ENCODE peak calls at places on chromosomes 11 and 22, in four cellular contexts. Z, B, Q and M are unnamed samples.

GRCh38 chr11:73162196-73162740 is 20.1 kb upstream of the FCHSD2 start:
- DNase-seq in Z (no peak), B (no peak), Q (peak; percentile 35), M (no peak)

GRCh38 chr11:14584595-14584994 is 59.0 kb upstream of the PDE3B start:
- DNase-seq in Z (no peak), B (no peak), Q (no peak), M (no peak)

GRCh38 chr11:824292-824880 is 3.3 kb upstream of the CRACR2B start:
- DNase-seq in Z (no peak), B (no peak), Q (no peak), M (no peak)

GRCh38 chr22:27881404-27881803 is 37.7 kb downstream of the PITPNB start:
- DNase-seq in Z (no peak), B (no peak), Q (peak; percentile 85), M (no peak)

GRCh38 chr11:3370268-3370870 is 8.6 kb downstream of the ZNF195 start:
- DNase-seq in Z (no peak), B (no peak), Q (no peak), M (no peak)

GRCh38 chr22:29947410-29948387 is 64.7 kb downstream of the MTMR3 start:
- DNase-seq in Z (no peak), B (no peak), Q (no peak), M (no peak)

GRCh38 chr11:69280994-69281393 is 13.0 kb upstream of the MYEOV start:
- DNase-seq in Z (no peak), B (no peak), Q (no peak), M (no peak)

GRCh38 chr11:58898106-58898505 is 41.2 kb upstream of the GLYATL1 start:
- DNase-seq in Z (no peak), B (no peak), Q (no peak), M (no peak)

GRCh38 chr11:36564376-36565032 is 3.3 kb upstream of the RAG1 start:
- DNase-seq in Z (no peak), B (peak; percentile 18), Q (no peak), M (no peak)

GRCh38 chr22:48103126-48103875 is 1340.9 kb downstream of the TBC1D22A start:
- DNase-seq in Z (no peak), B (no peak), Q (no peak), M (peak; percentile 22)

GRCh38 chr22:39221999-39222686 is 22.6 kb downstream of the PDGFB start:
- DNase-seq in Z (no peak), B (no peak), Q (no peak), M (no peak)

GRCh38 chr11:113562981-113563461 is 87.8 kb upstream of the DRD2 start:
- DNase-seq in Z (no peak), B (no peak), Q (no peak), M (no peak)

GRCh38 chr11:64924910-64925284 is 408 bp downstream of the PPP2R5B start:
- DNase-seq in Z (no peak), B (peak; percentile 55), Q (peak; percentile 76), M (no peak)

GRCh38 chr11:102313225-102313940 is 3.9 kb upstream of the BIRC3 start:
- DNase-seq in Z (no peak), B (no peak), Q (no peak), M (no peak)

GRCh38 chr11:111465400-111465799 is 46.8 kb downstream of the BTG4 start:
- DNase-seq in Z (no peak), B (no peak), Q (no peak), M (no peak)

GRCh38 chr22:44143117-44143495 is 37.6 kb upstream of the PARVG start:
- DNase-seq in Z (no peak), B (no peak), Q (peak; percentile 91), M (no peak)

GRCh38 chr11:5203366-5203765 is 2.9 kb upstream of the OR51V1 start:
- DNase-seq in Z (no peak), B (peak; percentile 18), Q (no peak), M (no peak)

GRCh38 chr22:37230673-37231405 is 13.2 kb downstream of the RAC2 start:
- DNase-seq in Z (no peak), B (no peak), Q (no peak), M (no peak)

GRCh38 chr22:41532908-41533825 is 11.1 kb downstream of the POLR3H start:
- DNase-seq in Z (no peak), B (peak; percentile 43), Q (peak; percentile 87), M (no peak)

GRCh38 chr11:2555891-2556290 is 111.1 kb downstream of the KCNQ1 start:
- DNase-seq in Z (no peak), B (no peak), Q (peak; percentile 50), M (peak; percentile 31)

GRCh38 chr11:44899959-44900358 is 50.7 kb downstream of the TP53I11 start:
- DNase-seq in Z (no peak), B (peak; percentile 75), Q (no peak), M (no peak)

GRCh38 chr11:85766801-85767200 is 44.1 kb downstream of the SYTL2 start:
- DNase-seq in Z (no peak), B (no peak), Q (no peak), M (no peak)

GRCh38 chr11:43930868-43931716 is 11.3 kb upstream of the C11orf96 start:
- DNase-seq in Z (no peak), B (no peak), Q (no peak), M (no peak)

GRCh38 chr11:57325735-57326048 is 940 bp upstream of the TNKS1BP1 start:
- DNase-seq in Z (no peak), B (no peak), Q (peak; percentile 83), M (peak; percentile 77)

GRCh38 chr11:134949121-134949591 is 537.1 kb upstream of the B3GAT1 start:
- DNase-seq in Z (no peak), B (no peak), Q (no peak), M (no peak)

GRCh38 chr22:49548356-49549202 is 279.1 kb downstream of the BRD1 start:
- DNase-seq in Z (no peak), B (no peak), Q (peak; percentile 50), M (peak; percentile 39)

GRCh38 chr11:39617971-39618370 is 1841.5 kb downstream of the LRRC4C start:
- DNase-seq in Z (no peak), B (no peak), Q (no peak), M (no peak)

GRCh38 chr11:113001709-113002108 is 40.5 kb downstream of the NCAM1 start:
- DNase-seq in Z (no peak), B (no peak), Q (no peak), M (no peak)

GRCh38 chr22:40107756-40108437 is 69.8 kb upstream of the TNRC6B start:
- DNase-seq in Z (no peak), B (no peak), Q (no peak), M (no peak)

GRCh38 chr11:79437274-79437980 is 3.4 kb downstream of the TENM4 start:
- DNase-seq in Z (no peak), B (no peak), Q (peak; percentile 86), M (no peak)

GRCh38 chr11:79431535-79431934 is 9.3 kb downstream of the TENM4 start:
- DNase-seq in Z (no peak), B (no peak), Q (no peak), M (no peak)

GRCh38 chr11:79436911-79437273 is 3.9 kb downstream of the TENM4 start:
- DNase-seq in Z (no peak), B (no peak), Q (no peak), M (no peak)

GRCh38 chr11:79437981-79438630 is 2.7 kb downstream of the TENM4 start:
- DNase-seq in Z (no peak), B (no peak), Q (peak; percentile 67), M (peak; percentile 79)

GRCh38 chr11:79434263-79434662 is 6.6 kb downstream of the TENM4 start:
- DNase-seq in Z (no peak), B (no peak), Q (no peak), M (no peak)
- H3K27me3 ChIP-seq in Z (peaks cover 44% of the 10 kb centered on the region), B (peaks cover 26% of the 10 kb centered on the region), Q (peaks cover 89% of the 10 kb centered on the region), M (peaks cover 45% of the 10 kb centered on the region)

GRCh38 chr11:34433899-34434298 is 4.8 kb upstream of the CAT start:
- DNase-seq in Z (no peak), B (no peak), Q (no peak), M (no peak)

GRCh38 chr11:34439521-34440258 is 956 bp downstream of the CAT start:
- DNase-seq in Z (no peak), B (no peak), Q (no peak), M (no peak)

GRCh38 chr11:34441814-34442213 is 3.1 kb downstream of the CAT start:
- DNase-seq in Z (no peak), B (no peak), Q (no peak), M (no peak)

GRCh38 chr11:34438529-34439507 is at the start of gene CAT:
- DNase-seq in Z (no peak), B (peak; percentile 99), Q (peak; percentile 99), M (peak; percentile 100)

GRCh38 chr11:34437224-34437879 is 1.4 kb upstream of the CAT start:
- DNase-seq in Z (no peak), B (no peak), Q (no peak), M (no peak)
- TF ChIP-seq EP300 in Z (no peak), B (no peak), Q (no peak), M (no peak)

GRCh38 chr11:130533113-130533803 is 84.8 kb downstream of the ADAMTS15 start:
- DNase-seq in Z (no peak), B (no peak), Q (no peak), M (no peak)

GRCh38 chr11:130534525-130534924 is 86.1 kb downstream of the ADAMTS15 start:
- DNase-seq in Z (no peak), B (no peak), Q (no peak), M (no peak)

GRCh38 chr11:130535530-130535929 is 87.1 kb downstream of the ADAMTS15 start:
- DNase-seq in Z (no peak), B (no peak), Q (no peak), M (no peak)

GRCh38 chr11:130533871-130534270 is 85.4 kb downstream of the ADAMTS15 start:
- DNase-seq in Z (no peak), B (no peak), Q (no peak), M (no peak)

GRCh38 chr11:130536106-130537040 is 87.9 kb downstream of the ADAMTS15 start:
- DNase-seq in Z (no peak), B (no peak), Q (no peak), M (no peak)
- H3K4me1 ChIP-seq in Z (no peaks in the 10 kb centered on the region), B (no peaks in the 10 kb centered on the region), Q (no peaks in the 10 kb centered on the region), M (peaks cover 2% of the 10 kb centered on the region)

GRCh38 chr11:94027210-94027609 is 6.1 kb downstream of the HEPHL1 start:
- DNase-seq in Z (no peak), B (no peak), Q (no peak), M (no peak)

GRCh38 chr11:94024547-94024946 is 3.4 kb downstream of the HEPHL1 start:
- DNase-seq in Z (no peak), B (no peak), Q (no peak), M (no peak)

GRCh38 chr11:94028436-94028835 is 7.3 kb downstream of the HEPHL1 start:
- DNase-seq in Z (no peak), B (no peak), Q (no peak), M (no peak)

GRCh38 chr11:94023856-94024255 is 2.7 kb downstream of the HEPHL1 start:
- DNase-seq in Z (no peak), B (no peak), Q (no peak), M (no peak)

DNA sequence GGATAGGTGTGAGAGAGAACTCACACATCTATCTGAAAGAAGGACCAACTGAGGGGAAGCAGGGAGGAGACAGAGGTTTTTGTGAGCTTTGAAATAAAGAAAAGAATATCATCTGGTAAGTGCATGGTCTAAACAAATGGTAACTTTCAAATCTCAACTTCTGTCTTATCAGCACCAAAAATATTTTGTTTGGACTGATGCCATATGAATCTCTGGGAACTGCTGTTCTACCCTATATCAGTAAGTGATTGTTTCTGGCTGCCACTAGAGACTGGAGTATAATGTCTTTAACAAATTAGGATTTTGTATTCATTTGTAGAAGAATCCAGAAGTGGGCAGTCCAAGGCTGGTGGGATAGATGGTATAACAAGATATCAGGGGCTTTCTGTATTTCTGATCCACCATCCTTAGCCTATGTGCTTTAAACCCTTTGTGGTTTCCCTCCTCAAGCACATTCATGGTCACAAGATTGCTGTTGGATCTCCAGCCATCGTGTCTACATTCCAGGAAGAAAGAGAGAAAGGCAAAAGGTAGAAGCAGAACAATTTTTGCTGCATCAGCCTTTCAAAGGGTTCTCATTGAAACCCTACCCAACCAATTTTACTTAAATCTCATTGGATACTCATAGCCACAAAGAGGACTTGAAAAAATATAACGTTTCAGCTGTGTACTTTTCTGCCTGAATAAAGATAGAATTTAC is 4.7 kb downstream of the HEPHL1 start:
- DNase-seq in Z (no peak), B (no peak), Q (no peak), M (no peak)
- H3K27me3 ChIP-seq in Z (no peaks in the 10 kb centered on the region), B (no peaks in the 10 kb centered on the region), Q (no peaks in the 10 kb centered on the region), M (no peaks in the 10 kb centered on the region)